ENCODE peak calls at places on chromosomes 2 and 18, in ten cellular contexts. One of them, this sample, is unnamed.

GRCh38 chr2:196230051-196230450 is 58.7 kb upstream of the STK17B start:
- DNase-seq in ascending aorta: no peak
- DNase-seq in body of pancreas: no peak
- DNase-seq in cardiac muscle cell: no peak
- DNase-seq in PC-9: no peak
- DNase-seq in fibroblast of lung: no peak
- DNase-seq in IMR-90: no peak
- DNase-seq in HepG2: no peak
- DNase-seq in right lobe of liver: no peak
- DNase-seq in breast epithelium: no peak
- DNase-seq in this sample: no peak

GRCh38 chr2:53018830-53019425 is 748.7 kb upstream of the CHAC2 start:
- DNase-seq in IMR-90: peak; percentile 34
- DNase-seq in right lobe of liver: no peak
- DNase-seq in cardiac muscle cell: peak; percentile 9
- DNase-seq in ascending aorta: no peak
- DNase-seq in PC-9: no peak
- DNase-seq in HepG2: no peak
- DNase-seq in breast epithelium: no peak
- DNase-seq in body of pancreas: no peak
- DNase-seq in fibroblast of lung: no peak
- DNase-seq in this sample: no peak

GRCh38 chr2:46487667-46488333 is 8.4 kb downstream of the TMEM247 start:
- DNase-seq in PC-9: peak; percentile 67
- DNase-seq in body of pancreas: peak; percentile 58
- DNase-seq in HepG2: no peak
- DNase-seq in right lobe of liver: no peak
- DNase-seq in cardiac muscle cell: peak; percentile 80
- DNase-seq in IMR-90: peak; percentile 80
- DNase-seq in fibroblast of lung: peak; percentile 77
- DNase-seq in ascending aorta: no peak
- DNase-seq in breast epithelium: no peak
- DNase-seq in this sample: peak; percentile 93

GRCh38 chr18:44180683-44181082 is 500.0 kb upstream of the SETBP1 start:
- DNase-seq in body of pancreas: no peak
- DNase-seq in right lobe of liver: no peak
- DNase-seq in cardiac muscle cell: peak; percentile 50
- DNase-seq in breast epithelium: no peak
- DNase-seq in fibroblast of lung: peak; percentile 62
- DNase-seq in PC-9: no peak
- DNase-seq in HepG2: no peak
- DNase-seq in IMR-90: peak; percentile 3
- DNase-seq in ascending aorta: no peak
- DNase-seq in this sample: no peak

GRCh38 chr18:13374468-13375301 is 156.1 kb downstream of the LDLRAD4 start:
- DNase-seq in ascending aorta: no peak
- DNase-seq in breast epithelium: no peak
- DNase-seq in HepG2: no peak
- DNase-seq in PC-9: no peak
- DNase-seq in fibroblast of lung: peak; percentile 53
- DNase-seq in IMR-90: no peak
- DNase-seq in cardiac muscle cell: peak; percentile 70
- DNase-seq in right lobe of liver: no peak
- DNase-seq in body of pancreas: no peak
- DNase-seq in this sample: no peak

GRCh38 chr18:52130621-52131020 is 209.4 kb upstream of the DCC start:
- DNase-seq in breast epithelium: no peak
- DNase-seq in HepG2: no peak
- DNase-seq in IMR-90: no peak
- DNase-seq in right lobe of liver: no peak
- DNase-seq in ascending aorta: no peak
- DNase-seq in body of pancreas: no peak
- DNase-seq in fibroblast of lung: no peak
- DNase-seq in PC-9: no peak
- DNase-seq in cardiac muscle cell: no peak
- DNase-seq in this sample: no peak

GRCh38 chr2:79180092-79180491 is 20.5 kb upstream of the REG3A start:
- DNase-seq in PC-9: no peak
- DNase-seq in right lobe of liver: no peak
- DNase-seq in breast epithelium: no peak
- DNase-seq in IMR-90: no peak
- DNase-seq in ascending aorta: no peak
- DNase-seq in fibroblast of lung: no peak
- DNase-seq in body of pancreas: peak; percentile 57
- DNase-seq in HepG2: no peak
- DNase-seq in cardiac muscle cell: no peak
- DNase-seq in this sample: no peak

GRCh38 chr18:14085770-14086458 is 46.3 kb downstream of the ZNF519 start:
- DNase-seq in HepG2: no peak
- DNase-seq in body of pancreas: no peak
- DNase-seq in PC-9: no peak
- DNase-seq in ascending aorta: no peak
- DNase-seq in breast epithelium: no peak
- DNase-seq in right lobe of liver: no peak
- DNase-seq in IMR-90: no peak
- DNase-seq in fibroblast of lung: no peak
- DNase-seq in cardiac muscle cell: no peak
- DNase-seq in this sample: no peak

GRCh38 chr18:33579147-33579867 is 1.3 kb downstream of the ASXL3 start:
- DNase-seq in breast epithelium: no peak
- DNase-seq in ascending aorta: no peak
- DNase-seq in fibroblast of lung: peak; percentile 23
- DNase-seq in body of pancreas: no peak
- DNase-seq in HepG2: no peak
- DNase-seq in PC-9: no peak
- DNase-seq in right lobe of liver: no peak
- DNase-seq in cardiac muscle cell: no peak
- DNase-seq in IMR-90: no peak
- DNase-seq in this sample: peak; percentile 35

GRCh38 chr2:163255086-163255485 is 416.5 kb upstream of the KCNH7 start:
- DNase-seq in IMR-90: no peak
- DNase-seq in cardiac muscle cell: no peak
- DNase-seq in body of pancreas: no peak
- DNase-seq in right lobe of liver: no peak
- DNase-seq in ascending aorta: no peak
- DNase-seq in PC-9: no peak
- DNase-seq in fibroblast of lung: peak; percentile 55
- DNase-seq in HepG2: no peak
- DNase-seq in breast epithelium: no peak
- DNase-seq in this sample: no peak

GRCh38 chr18:76449110-76449453 is 46.0 kb downstream of the ZNF516 start:
- DNase-seq in fibroblast of lung: no peak
- DNase-seq in right lobe of liver: no peak
- DNase-seq in PC-9: no peak
- DNase-seq in body of pancreas: no peak
- DNase-seq in breast epithelium: no peak
- DNase-seq in ascending aorta: no peak
- DNase-seq in cardiac muscle cell: no peak
- DNase-seq in HepG2: no peak
- DNase-seq in IMR-90: no peak
- DNase-seq in this sample: no peak

GRCh38 chr2:207744451-207744850 is 25.3 kb downstream of the FZD5 start:
- DNase-seq in ascending aorta: no peak
- DNase-seq in PC-9: no peak
- DNase-seq in breast epithelium: no peak
- DNase-seq in cardiac muscle cell: no peak
- DNase-seq in fibroblast of lung: no peak
- DNase-seq in right lobe of liver: no peak
- DNase-seq in HepG2: no peak
- DNase-seq in IMR-90: no peak
- DNase-seq in body of pancreas: no peak
- DNase-seq in this sample: no peak

GRCh38 chr2:73728711-73729110 is 8.4 kb downstream of the TPRKB start:
- DNase-seq in fibroblast of lung: no peak
- DNase-seq in HepG2: no peak
- DNase-seq in body of pancreas: no peak
- DNase-seq in right lobe of liver: no peak
- DNase-seq in IMR-90: no peak
- DNase-seq in cardiac muscle cell: no peak
- DNase-seq in ascending aorta: no peak
- DNase-seq in breast epithelium: no peak
- DNase-seq in PC-9: no peak
- DNase-seq in this sample: no peak

GRCh38 chr2:135948642-135949355 is 36.6 kb downstream of the DARS1 start:
- DNase-seq in cardiac muscle cell: peak; percentile 37
- DNase-seq in ascending aorta: no peak
- DNase-seq in breast epithelium: no peak
- DNase-seq in body of pancreas: no peak
- DNase-seq in PC-9: peak; percentile 95
- DNase-seq in fibroblast of lung: peak; percentile 85
- DNase-seq in right lobe of liver: no peak
- DNase-seq in IMR-90: peak; percentile 83
- DNase-seq in HepG2: no peak
- DNase-seq in this sample: no peak

DNA sequence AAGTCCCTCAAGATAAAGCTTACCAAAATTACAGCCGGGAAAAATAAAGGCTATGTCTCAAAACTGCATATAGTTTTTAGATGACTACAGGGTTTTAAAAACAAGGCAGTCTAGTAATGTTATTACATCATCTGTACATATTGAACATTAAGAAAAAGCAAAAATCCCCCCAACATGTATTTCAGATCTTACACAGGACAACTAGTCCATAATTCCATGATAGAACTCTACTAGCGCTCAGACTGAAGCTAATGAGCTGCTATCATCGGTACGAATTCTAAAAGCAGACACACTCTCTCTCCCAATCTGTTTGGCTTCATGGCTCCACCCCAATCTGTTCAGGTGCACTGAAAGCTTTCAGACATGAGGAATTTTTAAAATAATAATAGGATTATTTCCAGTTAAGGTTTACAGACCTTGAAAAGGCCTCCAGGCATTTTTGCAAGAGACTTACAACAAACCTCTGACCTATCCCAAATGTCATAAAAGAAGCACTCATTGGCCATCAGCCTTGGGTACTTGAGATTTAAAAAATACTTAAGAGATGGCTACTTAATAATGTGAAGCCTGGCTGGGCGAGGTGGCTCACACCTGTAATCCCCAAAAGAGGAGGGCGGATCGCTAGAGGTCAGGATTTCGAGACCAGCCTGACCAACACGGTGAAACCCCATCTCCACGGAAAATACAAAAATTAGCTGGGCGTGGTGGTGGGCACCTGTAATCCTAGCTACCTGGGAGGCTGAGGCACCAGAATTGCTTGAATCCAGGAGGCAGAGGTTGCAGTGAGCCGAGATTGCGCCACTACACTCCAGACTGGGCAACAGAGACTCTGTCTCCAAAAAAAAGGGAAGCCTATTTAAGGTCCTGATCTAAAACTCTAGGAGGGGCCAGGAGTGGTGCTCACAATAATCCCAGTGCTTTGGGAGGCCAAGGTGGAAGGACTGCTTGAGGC is 2.0 kb downstream of the NPC1 start:
- DNase-seq in right lobe of liver: no peak
- DNase-seq in IMR-90: no peak
- DNase-seq in ascending aorta: no peak
- DNase-seq in body of pancreas: peak; percentile 8
- DNase-seq in fibroblast of lung: no peak
- DNase-seq in PC-9: no peak
- DNase-seq in HepG2: no peak
- DNase-seq in cardiac muscle cell: no peak
- DNase-seq in breast epithelium: no peak
- DNase-seq in this sample: no peak
- H3K4me1 ChIP-seq in right lobe of liver: no peaks in the 10 kb centered on the region
- H3K4me1 ChIP-seq in IMR-90: peaks cover 10% of the 10 kb centered on the region
- H3K4me1 ChIP-seq in ascending aorta: peaks cover 10% of the 10 kb centered on the region
- H3K4me1 ChIP-seq in body of pancreas: peaks cover 32% of the 10 kb centered on the region
- H3K4me1 ChIP-seq in fibroblast of lung: peaks cover 17% of the 10 kb centered on the region
- H3K4me1 ChIP-seq in PC-9: peaks cover 19% of the 10 kb centered on the region
- H3K4me1 ChIP-seq in HepG2: peaks cover 78% of the 10 kb centered on the region
- H3K4me1 ChIP-seq in cardiac muscle cell: peaks cover 11% of the 10 kb centered on the region
- H3K4me1 ChIP-seq in breast epithelium: no peaks in the 10 kb centered on the region
- H3K4me1 ChIP-seq in this sample: no peaks in the 10 kb centered on the region

GRCh38 chr18:36752929-36753865 is 75.6 kb downstream of the TPGS2 start:
- DNase-seq in right lobe of liver: no peak
- DNase-seq in IMR-90: peak; percentile 49
- DNase-seq in PC-9: no peak
- DNase-seq in cardiac muscle cell: peak; percentile 63
- DNase-seq in HepG2: no peak
- DNase-seq in fibroblast of lung: peak; percentile 80
- DNase-seq in ascending aorta: no peak
- DNase-seq in body of pancreas: no peak
- DNase-seq in breast epithelium: no peak
- DNase-seq in this sample: no peak
- TF ChIP-seq CTCF in right lobe of liver: no peak
- TF ChIP-seq CTCF in IMR-90: peak; percentile 19
- TF ChIP-seq CTCF in PC-9: no peak
- TF ChIP-seq CTCF in cardiac muscle cell: peak; percentile 15
- TF ChIP-seq CTCF in HepG2: no peak
- TF ChIP-seq CTCF in fibroblast of lung: no peak
- TF ChIP-seq CTCF in ascending aorta: no peak
- TF ChIP-seq CTCF in body of pancreas: no peak
- TF ChIP-seq CTCF in breast epithelium: no peak
- TF ChIP-seq CTCF in this sample: no peak

DNA sequence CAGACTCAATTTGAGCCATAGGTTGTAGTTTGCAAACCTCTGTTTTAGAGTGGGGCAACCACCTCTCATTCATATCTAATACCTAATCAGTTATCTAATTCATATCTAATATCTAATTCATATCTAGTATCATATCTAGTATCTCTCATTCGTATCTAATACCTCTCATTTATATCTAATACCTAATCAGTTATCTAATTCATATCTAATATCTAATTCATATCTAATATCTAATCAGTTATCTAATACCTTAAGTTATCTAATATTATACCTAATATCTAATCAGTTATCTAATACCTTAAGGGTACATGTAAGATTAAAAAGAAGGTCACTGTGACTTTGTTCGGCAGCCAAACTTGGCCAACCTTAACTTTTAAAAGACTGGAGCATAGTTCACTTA is 403.4 kb upstream of the MMADHC start:
- DNase-seq in cardiac muscle cell: no peak
- DNase-seq in fibroblast of lung: no peak
- DNase-seq in right lobe of liver: no peak
- DNase-seq in breast epithelium: no peak
- DNase-seq in IMR-90: no peak
- DNase-seq in PC-9: no peak
- DNase-seq in HepG2: no peak
- DNase-seq in body of pancreas: no peak
- DNase-seq in ascending aorta: no peak
- DNase-seq in this sample: no peak
- H3K4me1 ChIP-seq in cardiac muscle cell: peaks cover 8% of the 10 kb centered on the region
- H3K4me1 ChIP-seq in fibroblast of lung: peaks cover 3% of the 10 kb centered on the region
- H3K4me1 ChIP-seq in right lobe of liver: no peaks in the 10 kb centered on the region
- H3K4me1 ChIP-seq in breast epithelium: no peaks in the 10 kb centered on the region
- H3K4me1 ChIP-seq in IMR-90: peaks cover 12% of the 10 kb centered on the region
- H3K4me1 ChIP-seq in PC-9: peaks cover 39% of the 10 kb centered on the region
- H3K4me1 ChIP-seq in HepG2: peaks cover 11% of the 10 kb centered on the region
- H3K4me1 ChIP-seq in body of pancreas: peaks cover 37% of the 10 kb centered on the region
- H3K4me1 ChIP-seq in ascending aorta: no peaks in the 10 kb centered on the region
- H3K4me1 ChIP-seq in this sample: no peaks in the 10 kb centered on the region

DNA sequence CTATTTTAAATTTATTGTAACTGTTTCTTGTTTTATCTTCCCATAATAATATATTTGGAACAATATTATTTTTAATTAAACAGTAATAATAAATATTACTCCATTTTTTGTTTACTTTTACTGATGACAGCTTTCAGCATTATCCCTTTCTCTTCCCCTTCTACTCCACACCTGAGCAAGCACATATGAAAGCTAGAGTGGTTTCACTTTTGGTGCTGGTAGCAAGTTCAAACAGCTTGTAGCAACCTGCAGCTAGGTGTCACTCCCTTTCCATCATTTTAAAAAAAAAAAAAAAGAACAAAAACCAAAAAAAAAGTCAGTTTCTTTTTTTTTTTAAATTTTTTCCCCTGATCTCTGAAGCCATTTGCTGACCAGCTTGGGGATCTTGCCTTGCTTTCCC is 801.8 kb downstream of the CCDC85A start:
- DNase-seq in IMR-90: no peak
- DNase-seq in fibroblast of lung: no peak
- DNase-seq in right lobe of liver: no peak
- DNase-seq in PC-9: no peak
- DNase-seq in cardiac muscle cell: no peak
- DNase-seq in body of pancreas: no peak
- DNase-seq in HepG2: no peak
- DNase-seq in breast epithelium: no peak
- DNase-seq in ascending aorta: no peak
- DNase-seq in this sample: no peak
- TF ChIP-seq CTCF in IMR-90: no peak
- TF ChIP-seq CTCF in fibroblast of lung: no peak
- TF ChIP-seq CTCF in right lobe of liver: no peak
- TF ChIP-seq CTCF in PC-9: no peak
- TF ChIP-seq CTCF in cardiac muscle cell: no peak
- TF ChIP-seq CTCF in body of pancreas: no peak
- TF ChIP-seq CTCF in HepG2: no peak
- TF ChIP-seq CTCF in breast epithelium: no peak
- TF ChIP-seq CTCF in ascending aorta: no peak
- TF ChIP-seq CTCF in this sample: no peak

This sample was measured in kidney.